ENCODE peak calls at places on chromosomes 13 and 19, in six cellular contexts. F is PC-3, D is tibial artery, R is endothelial cell of umbilical vein, U is mammary epithelial cell, V is thoracic aorta. A is an unnamed sample.
A peak's percentile ranks its signal among the peaks of the same experiment; 100 is the strongest.

GRCh38 chr19:10292206-10292788 is 2.5 kb downstream of the ICAM5 start:
- DNase-seq in F (peak; percentile 83), R (peak; percentile 48), V (peak; percentile 28), D (peak; percentile 71), U (peak; percentile 36), A (peak; percentile 56)

GRCh38 chr13:51895906-51896888 is 34.4 kb downstream of the CCDC70 start:
- DNase-seq in R (peak; percentile 63), V (no peak), U (peak; percentile 38), D (no peak), F (peak; percentile 57), A (peak; percentile 32)

GRCh38 chr19:46731584-46731983 is 14.3 kb upstream of the FKRP start:
- DNase-seq in R (no peak), D (no peak), U (peak; percentile 43), V (no peak), F (no peak), A (no peak)

GRCh38 chr13:37209621-37210020 is 104.2 kb upstream of the CSNK1A1L start:
- DNase-seq in V (no peak), D (no peak), R (no peak), U (no peak), F (no peak), A (no peak)

GRCh38 chr19:11204943-11205349 is 7.6 kb upstream of the KANK2 start:
- DNase-seq in U (peak; percentile 42), F (peak; percentile 20), V (no peak), R (no peak), D (peak; percentile 68), A (no peak)

GRCh38 chr19:42270346-42271044 is 1.4 kb downstream of the CIC start:
- DNase-seq in U (peak; percentile 94), D (peak; percentile 66), F (peak; percentile 57), V (no peak), R (peak; percentile 72), A (peak; percentile 58)

GRCh38 chr19:4229179-4229931 is at the start of gene EBI3:
- DNase-seq in R (peak; percentile 23), F (no peak), D (peak; percentile 27), V (no peak), U (peak; percentile 23), A (no peak)

GRCh38 chr13:80873589-80873988 is 532.7 kb upstream of the SPRY2 start:
- DNase-seq in U (peak; percentile 51), F (peak; percentile 7), D (no peak), R (no peak), V (no peak), A (no peak)

GRCh38 chr19:51542699-51543098 is 11.2 kb upstream of the SIGLEC6 start:
- DNase-seq in U (no peak), F (no peak), R (no peak), V (no peak), D (no peak), A (no peak)

GRCh38 chr13:93305886-93306285 is 79.3 kb downstream of the GPC6 start:
- DNase-seq in R (no peak), F (peak; percentile 9), V (no peak), U (no peak), D (no peak), A (no peak)

GRCh38 chr19:58558623-58559274 is 338 bp upstream of the UBE2M start:
- DNase-seq in D (peak; percentile 98), V (peak; percentile 94), F (peak; percentile 100), U (peak; percentile 97), R (peak; percentile 99), A (peak; percentile 99)

GRCh38 chr13:110294624-110295023 is 12.3 kb downstream of the COL4A1 start:
- DNase-seq in V (no peak), U (no peak), D (no peak), F (no peak), R (no peak), A (no peak)

GRCh38 chr13:65292488-65292901 is 1937.6 kb downstream of the PCDH9 start:
- DNase-seq in V (no peak), D (no peak), R (peak; percentile 32), F (peak; percentile 25), U (no peak), A (no peak)

GRCh38 chr19:48418317-48419064 is 25.0 kb downstream of the GRIN2D start:
- DNase-seq in F (peak; percentile 14), D (no peak), R (no peak), V (no peak), U (no peak), A (no peak)

GRCh38 chr13:95924389-95924994 is 128.7 kb downstream of the UGGT2 start:
- DNase-seq in D (no peak), R (peak; percentile 3), V (no peak), U (peak; percentile 75), F (peak; percentile 40), A (no peak)

GRCh38 chr13:108980237-108980636 is 350.8 kb downstream of the MYO16 start:
- DNase-seq in U (no peak), V (no peak), R (no peak), F (no peak), D (no peak), A (no peak)

GRCh38 chr19:1130801-1131717 is 27.3 kb downstream of the GPX4 start:
- DNase-seq in D (peak; percentile 29), V (no peak), U (no peak), F (no peak), R (peak; percentile 44), A (no peak)

DNA sequence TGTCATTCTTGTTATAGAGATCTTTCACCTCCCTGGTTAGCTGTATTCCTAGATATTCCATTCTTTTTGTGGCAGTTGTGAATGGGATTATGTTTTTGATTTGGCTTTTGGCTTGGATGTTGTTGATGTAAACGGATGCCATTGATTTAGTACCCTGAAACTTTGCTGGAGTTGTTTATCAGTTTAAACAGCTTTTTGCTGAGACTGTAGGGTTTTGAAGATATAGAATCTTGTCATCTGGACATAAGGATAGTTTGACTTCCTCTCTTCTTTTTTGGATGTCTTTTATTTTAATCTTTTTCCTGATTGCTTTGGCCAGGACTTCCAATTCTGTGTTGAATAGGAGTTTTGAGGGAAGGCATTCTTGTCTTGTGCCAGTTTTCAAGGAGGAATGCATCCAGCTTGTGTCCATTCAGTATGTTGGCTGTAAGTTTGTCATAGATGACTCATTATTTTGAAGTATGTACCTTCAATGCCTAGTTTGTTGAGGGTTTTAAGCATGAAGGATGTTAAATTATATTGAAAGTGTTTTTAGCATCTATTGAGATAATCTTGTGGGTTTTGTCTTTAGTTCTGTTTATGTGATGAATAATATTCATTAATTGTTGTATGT is 16.8 kb downstream of the ZNF431 start:
- DNase-seq in U (peak; percentile 57), D (no peak), V (no peak), F (peak; percentile 8), R (no peak), A (no peak)
- H3K9me3 ChIP-seq in U (no peaks in the 10 kb centered on the region), D (peaks cover 11% of the 10 kb centered on the region), V (no peaks in the 10 kb centered on the region), F (no peaks in the 10 kb centered on the region), R (no peaks in the 10 kb centered on the region), A (no peaks in the 10 kb centered on the region)

GRCh38 chr19:57078802-57079201 is 41.0 kb upstream of the USP29 start:
- DNase-seq in F (no peak), V (no peak), R (no peak), D (no peak), U (no peak), A (no peak)
- H3K9me3 ChIP-seq in F (peaks cover 14% of the 10 kb centered on the region), V (no peaks in the 10 kb centered on the region), R (peaks cover 3% of the 10 kb centered on the region), D (no peaks in the 10 kb centered on the region), U (peaks cover 25% of the 10 kb centered on the region), A (no peaks in the 10 kb centered on the region)

DNA sequence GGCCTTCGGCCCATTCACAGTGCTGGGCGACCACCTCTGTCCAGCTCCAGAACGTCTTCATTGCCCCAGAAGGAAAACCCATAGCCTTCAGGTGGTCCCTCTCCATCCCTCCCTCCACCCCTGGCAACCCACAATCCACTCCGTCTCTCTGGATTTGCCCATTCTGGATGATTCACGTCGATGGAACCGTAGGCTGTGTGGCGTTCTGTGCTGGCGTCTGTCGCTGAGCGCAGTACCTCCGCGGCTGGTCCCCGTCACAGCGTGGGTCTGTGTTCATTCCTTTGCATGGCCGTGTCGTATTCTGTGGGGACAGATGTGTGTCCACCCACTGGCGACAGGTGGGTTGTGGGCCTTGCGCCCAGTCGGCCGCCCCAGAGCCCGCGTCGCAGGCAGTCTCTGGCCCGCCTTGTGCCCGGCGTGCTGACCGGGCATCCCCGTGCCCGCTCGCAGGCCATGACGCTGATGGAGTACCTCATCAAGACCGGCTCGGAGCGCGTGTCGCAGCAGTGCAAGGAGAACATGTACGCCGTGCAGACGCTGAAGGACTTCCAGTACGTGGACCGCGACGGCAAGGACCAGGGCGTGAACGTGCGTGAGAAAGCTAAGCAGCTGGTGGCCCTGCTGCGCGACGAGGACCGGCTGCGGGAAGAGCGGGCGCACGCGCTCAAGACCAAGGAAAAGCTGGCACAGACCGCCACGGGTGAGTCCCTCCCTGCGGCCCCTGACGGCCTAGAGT is 10.1 kb downstream of the EPN1 start:
- DNase-seq in D (no peak), R (no peak), U (no peak), F (no peak), V (no peak), A (no peak)
- H3K9me3 ChIP-seq in D (no peaks in the 10 kb centered on the region), R (no peaks in the 10 kb centered on the region), U (no peaks in the 10 kb centered on the region), F (no peaks in the 10 kb centered on the region), V (no peaks in the 10 kb centered on the region), A (no peaks in the 10 kb centered on the region)

GRCh38 chr13:43878897-43879322 is 630 bp downstream of the CCDC122 start:
- DNase-seq in U (peak; percentile 59), F (peak; percentile 45), R (peak; percentile 64), D (peak; percentile 80), V (peak; percentile 26), A (no peak)
- H3K9me3 ChIP-seq in U (no peaks in the 10 kb centered on the region), F (no peaks in the 10 kb centered on the region), R (no peaks in the 10 kb centered on the region), D (no peaks in the 10 kb centered on the region), V (no peaks in the 10 kb centered on the region), A (no peaks in the 10 kb centered on the region)

GRCh38 chr13:41637578-41637977 is 180.2 kb downstream of the RGCC start:
- DNase-seq in D (no peak), U (no peak), V (no peak), R (no peak), F (no peak), A (no peak)
- H3K9me3 ChIP-seq in D (no peaks in the 10 kb centered on the region), U (no peaks in the 10 kb centered on the region), V (no peaks in the 10 kb centered on the region), R (no peaks in the 10 kb centered on the region), F (no peaks in the 10 kb centered on the region), A (no peaks in the 10 kb centered on the region)